ENCODE peak calls at places on chromosomes 3 and 15, in ten cellular contexts. One of them, this sample, is unnamed.

GRCh38 chr3:126872701-126873100 is 110.2 kb upstream of the PLXNA1 start:
- DNase-seq in mesothelial cell of epicardium: no peak
- DNase-seq in mesendoderm: no peak
- DNase-seq in ELF-1: no peak
- DNase-seq in suprapubic skin: no peak
- DNase-seq in nucleus accumbens: no peak
- DNase-seq in nephron progenitor cell: no peak
- DNase-seq in body of pancreas: no peak
- DNase-seq in GM06990: no peak
- DNase-seq in amniotic epithelial cell: no peak
- DNase-seq in this sample: no peak

GRCh38 chr3:164612751-164613150 is 465.5 kb downstream of the SI start:
- DNase-seq in mesothelial cell of epicardium: no peak
- DNase-seq in mesendoderm: no peak
- DNase-seq in ELF-1: no peak
- DNase-seq in suprapubic skin: no peak
- DNase-seq in nucleus accumbens: no peak
- DNase-seq in nephron progenitor cell: no peak
- DNase-seq in body of pancreas: no peak
- DNase-seq in GM06990: no peak
- DNase-seq in amniotic epithelial cell: no peak
- DNase-seq in this sample: no peak

GRCh38 chr3:140552898-140553297 is 125.0 kb upstream of the TRIM42 start:
- DNase-seq in mesothelial cell of epicardium: no peak
- DNase-seq in mesendoderm: peak; percentile 4
- DNase-seq in ELF-1: no peak
- DNase-seq in suprapubic skin: no peak
- DNase-seq in nucleus accumbens: no peak
- DNase-seq in nephron progenitor cell: no peak
- DNase-seq in body of pancreas: no peak
- DNase-seq in GM06990: no peak
- DNase-seq in amniotic epithelial cell: no peak
- DNase-seq in this sample: peak; percentile 3

GRCh38 chr3:12507871-12508281 is 23.6 kb downstream of the TSEN2 start:
- DNase-seq in mesothelial cell of epicardium: no peak
- DNase-seq in mesendoderm: no peak
- DNase-seq in ELF-1: peak; percentile 30
- DNase-seq in suprapubic skin: peak; percentile 61
- DNase-seq in nucleus accumbens: no peak
- DNase-seq in nephron progenitor cell: peak; percentile 15
- DNase-seq in body of pancreas: no peak
- DNase-seq in GM06990: no peak
- DNase-seq in amniotic epithelial cell: peak; percentile 71
- DNase-seq in this sample: no peak

GRCh38 chr15:74322558-74323180 is 44.8 kb downstream of the CYP11A1 start:
- DNase-seq in mesothelial cell of epicardium: peak; percentile 63
- DNase-seq in mesendoderm: peak; percentile 77
- DNase-seq in ELF-1: peak; percentile 81
- DNase-seq in suprapubic skin: no peak
- DNase-seq in nucleus accumbens: peak; percentile 12
- DNase-seq in nephron progenitor cell: peak; percentile 80
- DNase-seq in body of pancreas: peak; percentile 66
- DNase-seq in GM06990: peak; percentile 40
- DNase-seq in amniotic epithelial cell: peak; percentile 48
- DNase-seq in this sample: peak; percentile 85

GRCh38 chr3:190429681-190430080 is 20.0 kb downstream of the TMEM207 start:
- DNase-seq in mesothelial cell of epicardium: no peak
- DNase-seq in mesendoderm: no peak
- DNase-seq in ELF-1: no peak
- DNase-seq in suprapubic skin: no peak
- DNase-seq in nucleus accumbens: no peak
- DNase-seq in nephron progenitor cell: no peak
- DNase-seq in body of pancreas: no peak
- DNase-seq in GM06990: no peak
- DNase-seq in amniotic epithelial cell: peak; percentile 78
- DNase-seq in this sample: no peak

GRCh38 chr15:69478259-69478687 is 25.7 kb downstream of the RPLP1 start:
- DNase-seq in mesothelial cell of epicardium: peak; percentile 62
- DNase-seq in mesendoderm: peak; percentile 75
- DNase-seq in ELF-1: peak; percentile 76
- DNase-seq in suprapubic skin: peak; percentile 55
- DNase-seq in nucleus accumbens: no peak
- DNase-seq in nephron progenitor cell: peak; percentile 86
- DNase-seq in body of pancreas: peak; percentile 61
- DNase-seq in GM06990: no peak
- DNase-seq in amniotic epithelial cell: peak; percentile 51
- DNase-seq in this sample: peak; percentile 90

GRCh38 chr3:133474251-133474801 is 74.5 kb downstream of the BFSP2 start:
- DNase-seq in mesothelial cell of epicardium: no peak
- DNase-seq in mesendoderm: no peak
- DNase-seq in ELF-1: no peak
- DNase-seq in suprapubic skin: peak; percentile 82
- DNase-seq in nucleus accumbens: no peak
- DNase-seq in nephron progenitor cell: no peak
- DNase-seq in body of pancreas: no peak
- DNase-seq in GM06990: no peak
- DNase-seq in amniotic epithelial cell: no peak
- DNase-seq in this sample: no peak

GRCh38 chr15:55475842-55476241 is 32.2 kb downstream of the DNAAF4 start:
- DNase-seq in mesothelial cell of epicardium: no peak
- DNase-seq in mesendoderm: no peak
- DNase-seq in ELF-1: no peak
- DNase-seq in suprapubic skin: no peak
- DNase-seq in nucleus accumbens: no peak
- DNase-seq in nephron progenitor cell: no peak
- DNase-seq in body of pancreas: no peak
- DNase-seq in GM06990: peak; percentile 47
- DNase-seq in amniotic epithelial cell: no peak
- DNase-seq in this sample: no peak

GRCh38 chr3:134463676-134464611 is 21.8 kb downstream of the ANAPC13 start:
- DNase-seq in mesothelial cell of epicardium: peak; percentile 70
- DNase-seq in mesendoderm: peak; percentile 99
- DNase-seq in ELF-1: peak; percentile 98
- DNase-seq in suprapubic skin: peak; percentile 87
- DNase-seq in nucleus accumbens: no peak
- DNase-seq in nephron progenitor cell: peak; percentile 69
- DNase-seq in body of pancreas: peak; percentile 40
- DNase-seq in GM06990: no peak
- DNase-seq in amniotic epithelial cell: peak; percentile 84
- DNase-seq in this sample: peak; percentile 97

GRCh38 chr3:158097571-158098553 is 8.4 kb downstream of the SHOX2 start:
- DNase-seq in mesothelial cell of epicardium: peak; percentile 71
- DNase-seq in mesendoderm: peak; percentile 93
- DNase-seq in ELF-1: peak; percentile 94
- DNase-seq in suprapubic skin: peak; percentile 60
- DNase-seq in nucleus accumbens: no peak
- DNase-seq in nephron progenitor cell: peak; percentile 87
- DNase-seq in body of pancreas: peak; percentile 89
- DNase-seq in GM06990: peak; percentile 94
- DNase-seq in amniotic epithelial cell: peak; percentile 24
- DNase-seq in this sample: peak; percentile 95

GRCh38 chr3:9951126-9951525 is 1.1 kb downstream of the PRRT3 start:
- DNase-seq in mesothelial cell of epicardium: no peak
- DNase-seq in mesendoderm: no peak
- DNase-seq in ELF-1: no peak
- DNase-seq in suprapubic skin: no peak
- DNase-seq in nucleus accumbens: no peak
- DNase-seq in nephron progenitor cell: no peak
- DNase-seq in body of pancreas: no peak
- DNase-seq in GM06990: peak; percentile 38
- DNase-seq in amniotic epithelial cell: no peak
- DNase-seq in this sample: no peak

GRCh38 chr3:132210476-132211346 is 106.5 kb upstream of the ACP3 start:
- DNase-seq in mesothelial cell of epicardium: no peak
- DNase-seq in mesendoderm: peak; percentile 73
- DNase-seq in ELF-1: peak; percentile 48
- DNase-seq in suprapubic skin: no peak
- DNase-seq in nucleus accumbens: no peak
- DNase-seq in nephron progenitor cell: peak; percentile 38
- DNase-seq in body of pancreas: peak; percentile 76
- DNase-seq in GM06990: no peak
- DNase-seq in amniotic epithelial cell: no peak
- DNase-seq in this sample: peak; percentile 86

GRCh38 chr15:57953874-57954273 is 111.6 kb downstream of the ALDH1A2 start:
- DNase-seq in mesothelial cell of epicardium: no peak
- DNase-seq in mesendoderm: no peak
- DNase-seq in ELF-1: no peak
- DNase-seq in suprapubic skin: no peak
- DNase-seq in nucleus accumbens: no peak
- DNase-seq in nephron progenitor cell: no peak
- DNase-seq in body of pancreas: no peak
- DNase-seq in GM06990: no peak
- DNase-seq in amniotic epithelial cell: no peak
- DNase-seq in this sample: no peak

GRCh38 chr15:43792761-43793493 is 807 bp downstream of the SERF2 start:
- DNase-seq in mesothelial cell of epicardium: no peak
- DNase-seq in mesendoderm: peak; percentile 59
- DNase-seq in ELF-1: peak; percentile 36
- DNase-seq in suprapubic skin: no peak
- DNase-seq in nucleus accumbens: no peak
- DNase-seq in nephron progenitor cell: no peak
- DNase-seq in body of pancreas: peak; percentile 30
- DNase-seq in GM06990: no peak
- DNase-seq in amniotic epithelial cell: peak; percentile 23
- DNase-seq in this sample: peak; percentile 35

GRCh38 chr3:119613872-119614271 is 16.2 kb downstream of the PLA1A start:
- DNase-seq in mesothelial cell of epicardium: no peak
- DNase-seq in mesendoderm: no peak
- DNase-seq in ELF-1: no peak
- DNase-seq in suprapubic skin: no peak
- DNase-seq in nucleus accumbens: no peak
- DNase-seq in nephron progenitor cell: no peak
- DNase-seq in body of pancreas: no peak
- DNase-seq in GM06990: no peak
- DNase-seq in amniotic epithelial cell: no peak
- DNase-seq in this sample: no peak

GRCh38 chr3:177197934-177198484 is 727 bp upstream of the TBL1XR1 start:
- DNase-seq in mesothelial cell of epicardium: no peak
- DNase-seq in mesendoderm: no peak
- DNase-seq in ELF-1: no peak
- DNase-seq in suprapubic skin: no peak
- DNase-seq in nucleus accumbens: no peak
- DNase-seq in nephron progenitor cell: no peak
- DNase-seq in body of pancreas: no peak
- DNase-seq in GM06990: no peak
- DNase-seq in amniotic epithelial cell: no peak
- DNase-seq in this sample: no peak

GRCh38 chr3:106542101-106542769 is 673.4 kb upstream of the CBLB start:
- DNase-seq in mesothelial cell of epicardium: no peak
- DNase-seq in mesendoderm: peak; percentile 14
- DNase-seq in ELF-1: no peak
- DNase-seq in suprapubic skin: no peak
- DNase-seq in nucleus accumbens: no peak
- DNase-seq in nephron progenitor cell: no peak
- DNase-seq in body of pancreas: no peak
- DNase-seq in GM06990: no peak
- DNase-seq in amniotic epithelial cell: peak; percentile 89
- DNase-seq in this sample: peak; percentile 26

GRCh38 chr3:114223146-114223545 is 14.2 kb downstream of the ZNF80 start:
- DNase-seq in mesothelial cell of epicardium: no peak
- DNase-seq in mesendoderm: no peak
- DNase-seq in ELF-1: no peak
- DNase-seq in suprapubic skin: no peak
- DNase-seq in nucleus accumbens: no peak
- DNase-seq in nephron progenitor cell: no peak
- DNase-seq in body of pancreas: no peak
- DNase-seq in GM06990: peak; percentile 42
- DNase-seq in amniotic epithelial cell: no peak
- DNase-seq in this sample: no peak

This sample was measured in GM23338.